ENCODE peak calls at places on chromosomes 13 and 19, in nine cellular contexts. P is body of pancreas, K is neural progenitor cell, M is NCI-H2029, F is skeletal muscle cell, H is endodermal cell, T is hepatic stellate cell, E is mucosa of gallbladder, L is IMR-90. N is an unnamed sample.

GRCh38 chr19:13036366-13036976 is 41.2 kb downstream of the NFIX start:
- DNase-seq in P (peak), K (no peak), M (peak), F (no peak), H (peak), T (peak), E (peak), L (peak), N (peak)

GRCh38 chr13:25222740-25223139 is 50.7 kb upstream of the AMER2 start:
- DNase-seq in P (no peak), K (no peak), M (no peak), F (no peak), H (peak), T (no peak), E (no peak), L (no peak), N (no peak)

GRCh38 chr13:97493471-97493870 is 59.5 kb downstream of the RAP2A start:
- DNase-seq in P (no peak), K (no peak), M (peak), F (no peak), H (no peak), T (no peak), E (no peak), L (no peak), N (no peak)

GRCh38 chr13:79799049-79799448 is 318.1 kb downstream of the NDFIP2 start:
- DNase-seq in P (no peak), K (no peak), M (no peak), F (no peak), H (no peak), T (no peak), E (no peak), L (no peak), N (no peak)

GRCh38 chr13:69999875-70000274 is 107.8 kb upstream of the ATXN8OS start:
- DNase-seq in P (no peak), K (no peak), M (no peak), F (no peak), H (no peak), T (no peak), E (no peak), L (no peak), N (no peak)

GRCh38 chr13:111531505-111531904 is 211.1 kb downstream of the TEX29 start:
- DNase-seq in P (peak), K (no peak), M (no peak), F (no peak), H (no peak), T (no peak), E (no peak), L (peak), N (peak)

GRCh38 chr19:29372921-29373797 is 152.6 kb upstream of the VSTM2B start:
- DNase-seq in P (no peak), K (no peak), M (no peak), F (no peak), H (peak), T (no peak), E (peak), L (no peak), N (no peak)

GRCh38 chr19:38247734-38248268 is 8.4 kb downstream of the PPP1R14A start:
- DNase-seq in P (no peak), K (no peak), M (no peak), F (no peak), H (peak), T (no peak), E (no peak), L (no peak), N (no peak)

GRCh38 chr13:59771272-59771671 is 392.5 kb downstream of the DIAPH3 start:
- DNase-seq in P (no peak), K (peak), M (no peak), F (no peak), H (no peak), T (peak), E (no peak), L (peak), N (no peak)

GRCh38 chr13:93769126-93769525 is 542.5 kb downstream of the GPC6 start:
- DNase-seq in P (no peak), K (no peak), M (no peak), F (no peak), H (no peak), T (no peak), E (no peak), L (peak), N (no peak)

GRCh38 chr19:5645409-5645808 is 22.5 kb downstream of the SAFB start:
- DNase-seq in P (no peak), K (no peak), M (peak), F (no peak), H (no peak), T (no peak), E (no peak), L (no peak), N (peak)

GRCh38 chr19:8352134-8352827 is 9.2 kb upstream of the KANK3 start:
- DNase-seq in P (peak), K (peak), M (no peak), F (no peak), H (no peak), T (peak), E (no peak), L (peak), N (no peak)

GRCh38 chr19:6216996-6217751 is 62.6 kb downstream of the MLLT1 start:
- DNase-seq in P (no peak), K (peak), M (peak), F (no peak), H (no peak), T (no peak), E (no peak), L (peak), N (no peak)

GRCh38 chr13:97539651-97540230 is 105.8 kb downstream of the RAP2A start:
- DNase-seq in P (no peak), K (no peak), M (no peak), F (peak), H (no peak), T (no peak), E (no peak), L (peak), N (no peak)

GRCh38 chr19:34209726-34210125 is 37.4 kb downstream of the LSM14A start:
- DNase-seq in P (no peak), K (no peak), M (no peak), F (no peak), H (no peak), T (no peak), E (no peak), L (no peak), N (no peak)

GRCh38 chr19:12938536-12939291 is at the start of gene CALR:
- DNase-seq in P (peak), K (peak), M (peak), F (no peak), H (no peak), T (peak), E (no peak), L (no peak), N (no peak)

GRCh38 chr19:45547965-45548609 is 36.5 kb downstream of the OPA3 start:
- DNase-seq in P (no peak), K (no peak), M (no peak), F (no peak), H (no peak), T (no peak), E (no peak), L (peak), N (no peak)

GRCh38 chr13:27295096-27295495 is 24.5 kb downstream of the RASL11A start:
- DNase-seq in P (no peak), K (no peak), M (no peak), F (no peak), H (no peak), T (no peak), E (no peak), L (no peak), N (no peak)

GRCh38 chr19:54172764-54173699 is at the start of gene TMC4:
- DNase-seq in P (peak), K (no peak), M (peak), F (no peak), H (peak), T (peak), E (peak), L (no peak), N (peak)

GRCh38 chr19:8028951-8029491 is 23.5 kb upstream of the CCL25 start:
- DNase-seq in P (no peak), K (peak), M (no peak), F (no peak), H (peak), T (peak), E (no peak), L (peak), N (no peak)

GRCh38 chr13:73718248-73718647 is 416.0 kb downstream of the KLF12 start:
- DNase-seq in P (no peak), K (no peak), M (no peak), F (no peak), H (no peak), T (no peak), E (no peak), L (no peak), N (no peak)

GRCh38 chr19:33674575-33675367 is 53.0 kb downstream of the CHST8 start:
- DNase-seq in P (no peak), K (no peak), M (no peak), F (no peak), H (no peak), T (no peak), E (no peak), L (no peak), N (no peak)

GRCh38 chr19:39998511-39998910 is 1.7 kb downstream of the ZNF546 start:
- DNase-seq in P (no peak), K (no peak), M (no peak), F (no peak), H (no peak), T (peak), E (no peak), L (peak), N (no peak)

GRCh38 chr13:44014501-44014900 is 134.8 kb downstream of the LACC1 start:
- DNase-seq in P (no peak), K (no peak), M (no peak), F (no peak), H (no peak), T (no peak), E (no peak), L (no peak), N (no peak)

N was measured in NCI-H2081 treated with DMSO at 0.1 percent for 48 hours.